ENCODE peak calls at places on chromosomes 6 and 20, in ten cellular contexts. N is H1, L is esophagus muscularis mucosa, J is transverse colon, V is upper lobe of left lung, H is SK-N-SH, O is K562, R is suprapubic skin, Y is sigmoid colon, W is HepG2. U is an unnamed sample.

GRCh38 chr20:32580970-32581838 is 3.9 kb downstream of the NOL4L start:
- DNase-seq in N (no peak), L (no peak), J (no peak), V (no peak), H (peak), O (peak), R (no peak), Y (no peak), W (peak), U (no peak)

GRCh38 chr6:3438190-3439167 is 18.4 kb downstream of the SLC22A23 start:
- DNase-seq in N (no peak), L (no peak), J (peak), V (no peak), H (no peak), O (no peak), R (no peak), Y (peak), W (peak), U (no peak)

GRCh38 chr20:6169251-6169650 is 46.4 kb upstream of the FERMT1 start:
- DNase-seq in N (no peak), L (peak), J (no peak), V (no peak), H (no peak), O (no peak), R (no peak), Y (no peak), W (peak), U (no peak)

GRCh38 chr6:1643830-1644445 is 34.2 kb downstream of the FOXC1 start:
- DNase-seq in N (no peak), L (no peak), J (no peak), V (peak), H (no peak), O (no peak), R (peak), Y (no peak), W (no peak), U (no peak)

GRCh38 chr6:118591897-118592296 is 43.8 kb downstream of the PLN start:
- DNase-seq in N (no peak), L (no peak), J (no peak), V (no peak), H (no peak), O (no peak), R (no peak), Y (no peak), W (no peak), U (no peak)

GRCh38 chr6:3610206-3610605 is 141.3 kb downstream of the PXDC1 start:
- DNase-seq in N (no peak), L (peak), J (no peak), V (no peak), H (no peak), O (no peak), R (no peak), Y (no peak), W (no peak), U (no peak)

GRCh38 chr20:564195-564594 is 20.6 kb upstream of the CSNK2A1 start:
- DNase-seq in N (no peak), L (no peak), J (no peak), V (no peak), H (no peak), O (no peak), R (no peak), Y (no peak), W (no peak), U (no peak)

GRCh38 chr6:129795261-129795660 is 65.9 kb downstream of the TMEM244 start:
- DNase-seq in N (no peak), L (no peak), J (no peak), V (no peak), H (no peak), O (no peak), R (no peak), Y (no peak), W (no peak), U (no peak)

GRCh38 chr6:124530926-124531325 is 431.3 kb upstream of the RNF217 start:
- DNase-seq in N (no peak), L (no peak), J (no peak), V (no peak), H (no peak), O (no peak), R (no peak), Y (no peak), W (no peak), U (no peak)

GRCh38 chr6:3847521-3847920 is 1.7 kb upstream of the FAM50B start:
- DNase-seq in N (no peak), L (no peak), J (no peak), V (no peak), H (no peak), O (no peak), R (no peak), Y (no peak), W (no peak), U (no peak)

GRCh38 chr20:25867776-25868649 is 171.4 kb upstream of the ZNF337 start:
- DNase-seq in N (peak), L (no peak), J (peak), V (peak), H (peak), O (peak), R (no peak), Y (peak), W (no peak), U (peak)

GRCh38 chr20:46088409-46089075 is 1.2 kb downstream of the NCOA5 start:
- DNase-seq in N (no peak), L (no peak), J (no peak), V (no peak), H (no peak), O (peak), R (no peak), Y (no peak), W (peak), U (no peak)

GRCh38 chr6:18564775-18565174 is 177.6 kb downstream of the RNF144B start:
- DNase-seq in N (no peak), L (no peak), J (no peak), V (no peak), H (no peak), O (no peak), R (no peak), Y (no peak), W (no peak), U (no peak)

GRCh38 chr6:122715725-122716124 is 63.8 kb upstream of the FABP7 start:
- DNase-seq in N (no peak), L (no peak), J (no peak), V (no peak), H (no peak), O (no peak), R (no peak), Y (no peak), W (no peak), U (no peak)

GRCh38 chr6:24929255-24929654 is 6.5 kb downstream of the RIPOR2 start:
- DNase-seq in N (no peak), L (peak), J (no peak), V (no peak), H (no peak), O (no peak), R (no peak), Y (no peak), W (no peak), U (no peak)

GRCh38 chr6:62090442-62091229 is 195.4 kb downstream of the KHDRBS2 start:
- DNase-seq in N (no peak), L (no peak), J (no peak), V (no peak), H (no peak), O (no peak), R (no peak), Y (no peak), W (no peak), U (no peak)

GRCh38 chr20:45792513-45793118 is 862 bp downstream of the DNTTIP1 start:
- DNase-seq in N (no peak), L (no peak), J (no peak), V (peak), H (no peak), O (no peak), R (peak), Y (no peak), W (no peak), U (no peak)

GRCh38 chr6:137717074-137718073 is 149.7 kb upstream of the TNFAIP3 start:
- DNase-seq in N (no peak), L (no peak), J (no peak), V (no peak), H (no peak), O (no peak), R (no peak), Y (no peak), W (no peak), U (no peak)

GRCh38 chr6:117548797-117549301 is 53.5 kb downstream of the GOPC start:
- DNase-seq in N (no peak), L (no peak), J (no peak), V (no peak), H (no peak), O (no peak), R (no peak), Y (no peak), W (peak), U (no peak)

GRCh38 chr6:18362058-18362561 is 25.0 kb upstream of the RNF144B start:
- DNase-seq in N (no peak), L (peak), J (no peak), V (no peak), H (no peak), O (no peak), R (no peak), Y (no peak), W (no peak), U (no peak)

GRCh38 chr6:95133578-95133977 is 443.8 kb upstream of the MANEA start:
- DNase-seq in N (no peak), L (no peak), J (no peak), V (no peak), H (no peak), O (no peak), R (no peak), Y (no peak), W (no peak), U (no peak)

GRCh38 chr6:30097902-30098606 is 14.8 kb downstream of the TRIM31 start:
- DNase-seq in N (no peak), L (no peak), J (peak), V (no peak), H (no peak), O (peak), R (no peak), Y (no peak), W (no peak), U (peak)

DNA sequence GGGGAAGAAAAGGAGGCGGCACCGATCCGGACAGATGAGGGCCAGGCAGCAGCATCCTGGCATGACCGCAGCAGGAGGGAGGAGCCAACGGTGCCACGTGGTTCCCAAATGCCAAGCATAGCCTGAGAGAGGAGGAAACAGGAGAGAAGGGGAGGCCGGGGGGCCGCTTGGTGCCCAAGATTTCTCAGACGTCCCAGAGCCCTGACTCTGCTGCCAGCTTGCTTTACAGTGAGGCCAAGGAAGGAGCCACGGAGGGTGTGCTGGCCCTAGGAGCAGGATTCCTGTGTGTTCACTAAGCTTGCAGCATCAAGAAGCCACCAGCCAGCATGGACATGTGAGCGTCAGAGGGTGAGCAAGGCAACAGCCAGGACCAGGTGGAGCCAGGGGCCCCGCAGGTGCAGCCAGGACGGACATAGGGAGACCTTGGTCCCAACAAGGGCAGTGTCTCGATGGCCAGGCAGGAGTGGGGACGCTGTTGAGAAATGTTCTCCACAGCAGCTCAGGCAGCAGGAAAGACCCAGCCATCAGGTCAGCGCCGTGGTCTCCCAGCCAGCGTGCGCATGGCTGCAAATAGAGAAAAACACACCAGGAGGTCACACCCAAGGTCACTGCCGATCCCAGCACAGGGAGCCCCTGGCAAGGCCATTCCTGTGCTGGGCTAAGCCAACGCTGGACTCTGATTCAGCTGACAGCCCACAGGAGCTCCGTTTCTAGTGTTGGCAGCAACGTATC is 143.7 kb downstream of the DLL1 start:
- DNase-seq in N (no peak), L (no peak), J (no peak), V (peak), H (no peak), O (no peak), R (peak), Y (peak), W (peak), U (no peak)
- TF ChIP-seq POLR2AphosphoS5 in N (no peak), L (no peak), J (no peak), V (no peak), H (no peak), O (no peak), R (no peak), Y (no peak), W (no peak), U (no peak)

GRCh38 chr20:62590301-62591121 is 51.8 kb upstream of the SLCO4A1 start:
- DNase-seq in N (no peak), L (no peak), J (no peak), V (peak), H (no peak), O (no peak), R (no peak), Y (no peak), W (no peak), U (peak)
- TF ChIP-seq EP300 in N (no peak), L (no peak), J (no peak), V (no peak), H (no peak), O (no peak), R (no peak), Y (no peak), W (no peak), U (no peak)

GRCh38 chr6:41683460-41684310 is 45.4 kb downstream of the MDFI start:
- DNase-seq in N (peak), L (peak), J (peak), V (peak), H (peak), O (peak), R (peak), Y (peak), W (peak), U (peak)
- TF ChIP-seq POLR2AphosphoS5 in N (no peak), L (peak), J (no peak), V (no peak), H (no peak), O (no peak), R (no peak), Y (peak), W (no peak), U (peak)

DNA sequence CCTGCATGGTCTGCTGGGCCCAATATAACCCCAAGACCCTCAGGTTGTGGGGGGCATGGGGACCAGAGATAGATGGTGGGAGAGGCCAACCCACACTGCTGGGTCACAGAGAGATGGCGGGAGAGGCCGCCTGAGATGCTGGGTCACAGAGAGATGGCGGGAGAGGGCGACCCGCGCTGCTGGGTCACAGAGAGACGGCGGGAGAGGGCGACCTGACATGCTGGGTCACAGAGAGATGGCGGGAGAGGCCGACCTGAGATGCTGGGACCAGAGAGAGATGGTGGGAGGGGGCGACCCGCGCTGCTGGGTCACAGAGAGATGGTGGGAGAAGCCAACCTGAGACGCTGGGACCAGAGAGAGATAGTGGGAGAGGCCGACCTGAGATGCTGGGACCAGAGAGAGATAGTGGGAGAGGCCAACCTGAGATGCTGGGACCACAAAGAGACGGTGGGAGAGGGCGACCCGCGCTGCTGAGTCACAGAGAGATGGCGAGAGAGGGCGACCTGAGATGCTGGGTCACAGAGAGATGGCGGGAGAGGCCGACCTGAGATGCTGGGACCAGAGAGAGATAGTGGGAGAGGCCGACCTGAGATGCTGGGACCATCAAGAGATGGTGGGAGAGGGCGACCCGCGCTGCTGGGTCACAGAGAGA is 133.2 kb downstream of the DLL1 start:
- DNase-seq in N (no peak), L (no peak), J (no peak), V (peak), H (no peak), O (no peak), R (peak), Y (no peak), W (no peak), U (no peak)
- TF ChIP-seq EP300 in N (no peak), L (no peak), J (no peak), V (no peak), H (no peak), O (no peak), R (no peak), Y (no peak), W (no peak), U (no peak)

GRCh38 chr6:140909156-140909555 is 1223.6 kb upstream of the GJE1 start:
- DNase-seq in N (no peak), L (no peak), J (no peak), V (no peak), H (no peak), O (no peak), R (no peak), Y (no peak), W (no peak), U (no peak)
- TF ChIP-seq POLR2AphosphoS5 in N (no peak), L (no peak), J (no peak), V (no peak), H (no peak), O (no peak), R (no peak), Y (no peak), W (no peak), U (no peak)

GRCh38 chr20:49590163-49591017 is 22.5 kb upstream of the PTGIS start:
- DNase-seq in N (no peak), L (no peak), J (no peak), V (no peak), H (no peak), O (no peak), R (no peak), Y (no peak), W (no peak), U (no peak)
- TF ChIP-seq EP300 in N (no peak), L (no peak), J (no peak), V (no peak), H (no peak), O (no peak), R (no peak), Y (no peak), W (no peak), U (no peak)

GRCh38 chr6:143581835-143582480 is 70.4 kb upstream of the FUCA2 start:
- DNase-seq in N (no peak), L (no peak), J (no peak), V (no peak), H (no peak), O (no peak), R (no peak), Y (no peak), W (peak), U (no peak)

GRCh38 chr6:143575840-143576498 is 64.4 kb upstream of the FUCA2 start:
- DNase-seq in N (no peak), L (no peak), J (no peak), V (no peak), H (no peak), O (no peak), R (no peak), Y (no peak), W (no peak), U (no peak)

GRCh38 chr6:143578054-143578453 is 66.5 kb upstream of the FUCA2 start:
- DNase-seq in N (no peak), L (no peak), J (no peak), V (no peak), H (no peak), O (no peak), R (no peak), Y (no peak), W (no peak), U (no peak)

GRCh38 chr6:143583542-143584330 is 72.2 kb upstream of the FUCA2 start:
- DNase-seq in N (no peak), L (no peak), J (no peak), V (no peak), H (no peak), O (no peak), R (no peak), Y (no peak), W (no peak), U (no peak)

DNA sequence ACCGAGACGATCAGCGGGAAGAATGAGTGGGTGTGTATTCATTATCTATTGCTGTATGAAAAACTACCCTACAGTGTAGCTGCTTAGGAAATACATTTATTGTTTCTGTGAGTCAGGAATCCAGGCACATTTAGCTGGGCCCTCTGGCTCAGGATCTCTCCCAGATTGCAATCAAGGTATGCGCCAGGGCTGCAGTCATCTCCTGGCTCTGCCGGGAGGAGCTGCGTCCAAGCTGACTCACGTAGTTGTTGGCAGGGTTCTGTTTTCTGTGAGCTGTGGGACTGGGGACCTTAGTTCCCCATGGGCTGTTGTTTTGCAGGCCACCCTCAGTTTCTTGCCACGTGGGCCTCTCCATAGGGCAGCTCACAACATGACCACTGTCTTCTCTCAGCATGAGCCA is 68.2 kb upstream of the FUCA2 start:
- DNase-seq in N (no peak), L (no peak), J (no peak), V (no peak), H (no peak), O (no peak), R (peak), Y (peak), W (no peak), U (no peak)
- TF ChIP-seq POLR2AphosphoS5 in N (no peak), L (peak), J (no peak), V (no peak), H (no peak), O (no peak), R (no peak), Y (no peak), W (no peak), U (no peak)

DNA sequence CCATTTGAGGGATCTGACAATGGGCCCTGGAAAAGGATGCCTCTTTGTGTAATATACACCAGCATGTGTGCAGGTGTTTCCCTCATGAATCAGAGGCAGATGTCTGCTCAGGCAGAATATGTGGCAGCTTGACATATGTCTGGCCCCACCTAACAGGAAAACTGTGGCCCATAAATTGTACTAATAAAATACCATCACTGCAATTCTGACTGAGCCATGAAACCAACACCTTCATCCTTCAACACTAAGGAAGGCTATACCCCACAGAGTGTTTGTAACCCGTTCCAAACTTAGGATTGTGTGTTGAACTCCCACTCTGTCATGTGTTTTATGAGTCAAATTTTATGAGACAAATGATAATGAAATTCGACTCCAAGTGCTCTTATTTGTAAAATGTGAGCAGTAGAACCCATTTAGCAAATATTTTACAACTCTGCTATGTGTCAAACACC is 22.7 kb downstream of the LAMA4 start:
- DNase-seq in N (no peak), L (no peak), J (no peak), V (no peak), H (no peak), O (no peak), R (no peak), Y (no peak), W (no peak), U (no peak)
- TF ChIP-seq EP300 in N (no peak), L (no peak), J (no peak), V (no peak), H (no peak), O (no peak), R (no peak), Y (no peak), W (no peak), U (no peak)